ENCODE peak calls at places on chromosomes 4 and X, in five cellular contexts. N is suprapubic skin, R is NB4, J is astrocyte of the cerebellum, M is psoas muscle. T is an unnamed sample.

GRCh38 chr4:38128478-38129451 is 168.6 kb downstream of the PTTG2 start:
- DNase-seq in R (no peak), M (no peak), J (no peak), N (peak; percentile 68), T (peak; percentile 85)

GRCh38 chr4:62560858-62561257 is 1360.7 kb downstream of the ADGRL3 start:
- DNase-seq in J (no peak), R (no peak), N (no peak), M (no peak), T (no peak)

GRCh38 chrX:30215357-30215843 is at the start of gene MAGEB2:
- DNase-seq in M (no peak), J (no peak), R (peak; percentile 7), N (no peak), T (no peak)

GRCh38 chrX:30812326-30812725 is 76.7 kb downstream of the TAB3 start:
- DNase-seq in R (peak; percentile 25), N (no peak), M (no peak), J (no peak), T (no peak)

GRCh38 chr4:182752158-182752910 is 164.9 kb downstream of the DCTD start:
- DNase-seq in J (peak; percentile 72), N (no peak), R (no peak), M (no peak), T (no peak)

GRCh38 chrX:1581132-1581531 is 10.3 kb upstream of the AKAP17A start:
- DNase-seq in R (peak; percentile 84), M (no peak), J (no peak), N (no peak), T (no peak)

GRCh38 chr4:77104405-77105292 is 28.9 kb upstream of the CCNI start:
- DNase-seq in J (peak; percentile 40), N (peak; percentile 81), M (peak; percentile 52), R (no peak), T (no peak)

GRCh38 chr4:63528592-63528991 is 880.7 kb downstream of the TECRL start:
- DNase-seq in M (no peak), J (no peak), N (no peak), R (peak; percentile 10), T (no peak)

GRCh38 chr4:42750831-42751230 is 93.9 kb upstream of the ATP8A1 start:
- DNase-seq in N (no peak), R (no peak), J (peak; percentile 5), M (no peak), T (no peak)

GRCh38 chrX:44596277-44596676 is 53.6 kb upstream of the FUNDC1 start:
- DNase-seq in J (no peak), R (peak; percentile 30), N (no peak), M (no peak), T (peak; percentile 33)

GRCh38 chr4:82780398-82781231 is 18.0 kb downstream of the SCD5 start:
- DNase-seq in N (peak; percentile 74), J (no peak), R (no peak), M (peak; percentile 71), T (no peak)

GRCh38 chr4:148376151-148376550 is 66.1 kb downstream of the NR3C2 start:
- DNase-seq in J (peak; percentile 47), N (no peak), M (no peak), R (no peak), T (no peak)

GRCh38 chrX:150148749-150149672 is 210.7 kb upstream of the EOLA2 start:
- DNase-seq in R (no peak), M (no peak), J (no peak), N (no peak), T (no peak)

GRCh38 chr4:158496030-158496741 is 25.5 kb upstream of the RXFP1 start:
- DNase-seq in J (no peak), R (peak; percentile 46), N (no peak), M (peak; percentile 7), T (no peak)

GRCh38 chr4:82138376-82138775 is 235.4 kb downstream of the HNRNPD start:
- DNase-seq in R (no peak), M (no peak), N (no peak), J (no peak), T (no peak)

GRCh38 chr4:40948017-40948416 is 198.3 kb downstream of the NSUN7 start:
- DNase-seq in M (no peak), R (no peak), N (no peak), J (no peak), T (no peak)

GRCh38 chr4:26120098-26120795 is 200.6 kb upstream of the RBPJ start:
- DNase-seq in J (no peak), N (no peak), R (no peak), M (no peak), T (no peak)

GRCh38 chrX:78092296-78092695 is 11.8 kb upstream of the PGK1 start:
- DNase-seq in J (peak; percentile 19), N (no peak), M (no peak), R (no peak), T (no peak)

GRCh38 chr4:123352240-123352945 is 44.2 kb upstream of the SPRY1 start:
- DNase-seq in J (peak; percentile 98), R (no peak), N (no peak), M (no peak), T (no peak)

GRCh38 chr4:7371122-7371941 is 63.4 kb downstream of the PSAPL1 start:
- DNase-seq in J (peak; percentile 13), N (no peak), M (no peak), R (no peak), T (no peak)

GRCh38 chrX:20263474-20263873 is 3.2 kb downstream of the RPS6KA3 start:
- DNase-seq in N (no peak), M (no peak), J (no peak), R (peak; percentile 26), T (no peak)

GRCh38 chrX:20515841-20516461 is 249.2 kb upstream of the RPS6KA3 start:
- DNase-seq in J (peak; percentile 84), R (peak; percentile 88), N (no peak), M (no peak), T (peak; percentile 33)

GRCh38 chr4:68152411-68152810 is 22.7 kb upstream of the TMPRSS11F start:
- DNase-seq in M (no peak), J (no peak), R (no peak), N (no peak), T (no peak)

GRCh38 chr4:1026115-1026514 is 14.7 kb downstream of the FGFRL1 start:
- DNase-seq in J (no peak), R (no peak), M (no peak), N (no peak), T (no peak)

GRCh38 chr4:18664051-18664450 is 642.5 kb upstream of the LCORL start:
- DNase-seq in R (no peak), J (no peak), M (no peak), N (no peak), T (no peak)

GRCh38 chr4:56760194-56760593 is 61.3 kb downstream of the SPINK2 start:
- DNase-seq in N (no peak), J (no peak), R (no peak), M (no peak), T (no peak)

GRCh38 chr4:86400216-86400615 is 40.4 kb upstream of the MAPK10 start:
- DNase-seq in M (no peak), R (no peak), N (no peak), J (no peak), T (no peak)

GRCh38 chrX:49079489-49080428 is at the start of gene WDR45:
- DNase-seq in N (peak; percentile 87), J (peak; percentile 19), R (peak; percentile 80), M (peak; percentile 73), T (peak; percentile 18)

GRCh38 chr4:67436742-67437141 is 108.6 kb downstream of the CENPC start:
- DNase-seq in J (no peak), M (no peak), R (no peak), N (no peak), T (no peak)

GRCh38 chr4:94530073-94530472 is 78.3 kb downstream of the PDLIM5 start:
- DNase-seq in R (no peak), N (no peak), M (no peak), J (no peak), T (no peak)

GRCh38 chrX:123199338-123199737 is 15.3 kb downstream of the GRIA3 start:
- DNase-seq in M (no peak), N (no peak), J (no peak), R (no peak), T (no peak)

GRCh38 chr4:6324461-6324998 is 54.9 kb downstream of the WFS1 start:
- DNase-seq in J (no peak), R (no peak), N (no peak), M (no peak), T (no peak)

DNA sequence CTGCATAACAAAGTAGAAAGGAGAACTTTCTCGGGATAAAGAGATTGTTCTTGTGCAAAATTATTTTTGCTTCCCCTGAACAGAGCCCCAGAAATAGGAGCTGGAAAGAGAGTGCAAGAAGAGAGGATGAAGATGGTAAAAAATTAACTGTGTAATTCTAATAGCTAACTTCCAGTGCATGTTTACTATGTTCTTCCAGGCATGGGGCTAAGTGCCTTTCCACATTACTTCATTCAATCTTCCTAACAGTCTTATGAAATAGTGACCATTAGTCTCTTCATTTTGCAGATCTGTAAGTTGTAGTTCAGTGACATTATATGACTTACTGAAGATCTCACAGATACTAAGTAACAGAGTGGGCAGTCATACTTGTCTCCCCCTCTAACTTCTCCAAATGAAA is 61.1 kb upstream of the KLHL13 start:
- DNase-seq in M (no peak), N (no peak), R (no peak), J (no peak), T (no peak)
- TF ChIP-seq CTCF in M (no peak), N (no peak), R (no peak), J (no peak), T (no peak)

DNA sequence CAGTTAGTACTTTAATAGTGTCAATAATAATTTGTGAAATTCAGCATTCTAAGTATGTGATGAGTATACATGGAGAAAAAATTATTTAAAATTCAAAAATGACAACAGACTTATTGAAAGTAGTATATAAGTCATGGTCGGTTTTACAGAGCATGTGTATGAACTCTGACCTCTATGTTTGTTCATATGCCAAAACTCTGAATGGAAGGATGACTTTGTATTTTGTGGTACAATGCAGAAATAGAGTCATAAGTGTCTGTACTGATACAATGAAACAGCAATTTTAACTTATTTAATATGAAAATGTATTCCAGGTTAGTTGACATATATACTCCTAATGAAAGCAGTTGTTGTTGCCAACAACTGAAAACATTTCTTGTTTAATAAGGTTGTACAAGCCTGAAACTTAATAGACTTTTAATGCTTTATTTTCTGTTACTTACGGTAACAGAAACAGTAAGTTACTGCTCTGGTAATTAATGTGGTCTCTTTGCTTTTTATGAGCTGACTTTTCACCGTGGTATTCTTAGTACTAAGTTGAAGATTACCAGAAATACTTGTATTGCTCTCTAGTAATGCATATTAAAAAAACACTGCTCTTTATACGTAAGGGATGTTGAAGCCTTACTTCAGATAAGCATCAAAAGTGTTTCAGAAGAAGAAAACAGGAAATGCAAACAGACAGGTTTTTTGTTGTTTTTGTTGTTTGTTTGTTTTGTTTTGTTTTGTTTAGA is 1.9 kb downstream of the UBE2K start:
- DNase-seq in J (no peak), R (peak; percentile 63), M (no peak), N (no peak), T (no peak)
- H3K4me3 ChIP-seq in J (peak overlapping the region; percentile 84), R (peak overlapping the region; percentile 83), M (peak overlapping the region; percentile 85), N (peak overlapping the region; percentile 63), T (peak overlapping the region; percentile 88)

DNA sequence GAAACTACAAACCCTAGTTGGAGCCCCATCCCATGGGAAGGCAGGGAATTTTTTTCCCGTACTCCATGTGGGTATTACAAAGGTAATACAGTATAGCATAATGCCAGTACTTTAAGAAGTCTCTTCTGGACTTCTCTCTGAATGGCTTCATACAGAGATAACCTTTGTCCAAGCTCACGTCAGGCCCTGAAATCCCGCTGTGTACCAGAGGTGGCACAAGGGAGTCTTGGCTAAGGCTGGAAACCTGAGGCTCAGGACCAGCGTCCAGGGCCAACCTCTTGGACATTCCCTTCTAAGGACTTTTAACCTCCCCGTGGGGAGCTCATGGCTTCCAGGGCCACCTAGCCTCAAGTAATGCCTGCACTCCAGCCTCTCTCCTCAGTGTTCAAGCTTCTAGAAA is 338.9 kb upstream of the FAM241A start:
- DNase-seq in N (no peak), J (no peak), M (no peak), R (peak; percentile 8), T (no peak)
- TF ChIP-seq CTCF in N (no peak), J (peak; percentile 19), M (no peak), R (peak; percentile 25), T (peak; percentile 20)

GRCh38 chr4:75338352-75338880 is 175.8 kb downstream of the RCHY1 start:
- DNase-seq in R (no peak), M (no peak), N (no peak), J (no peak), T (no peak)
- H3K4me3 ChIP-seq in R (no peak overlapping the region), M (no peak overlapping the region), N (no peak overlapping the region), J (no peak overlapping the region), T (no peak overlapping the region)

T was measured in GM12864.